ENCODE peak calls at places on chromosomes 2 and 18, in six cellular contexts. One of them, this sample, is unnamed.

GRCh38 chr2:111919362-111919761 is 21.0 kb downstream of the MERTK start:
- DNase-seq in MCF 10A: no peak
- DNase-seq in NCI-H446: no peak
- DNase-seq in kidney tubule cell: no peak
- DNase-seq in mammary epithelial cell: no peak
- DNase-seq in EL: no peak
- DNase-seq in this sample: no peak

GRCh38 chr18:56576826-56577573 is 61.4 kb downstream of the TXNL1 start:
- DNase-seq in EL: no peak
- DNase-seq in NCI-H446: peak
- DNase-seq in MCF 10A: no peak
- DNase-seq in kidney tubule cell: no peak
- DNase-seq in mammary epithelial cell: no peak
- DNase-seq in this sample: no peak

GRCh38 chr2:237482485-237482884 is 4.6 kb upstream of the MLPH start:
- DNase-seq in MCF 10A: peak
- DNase-seq in EL: no peak
- DNase-seq in kidney tubule cell: peak
- DNase-seq in mammary epithelial cell: no peak
- DNase-seq in NCI-H446: no peak
- DNase-seq in this sample: peak

GRCh38 chr2:240847817-240848216 is 20.8 kb upstream of the AGXT start:
- DNase-seq in NCI-H446: no peak
- DNase-seq in kidney tubule cell: no peak
- DNase-seq in MCF 10A: no peak
- DNase-seq in EL: no peak
- DNase-seq in mammary epithelial cell: no peak
- DNase-seq in this sample: no peak

GRCh38 chr2:217610411-217610814 is 392.4 kb downstream of the TNS1 start:
- DNase-seq in EL: no peak
- DNase-seq in MCF 10A: no peak
- DNase-seq in NCI-H446: no peak
- DNase-seq in mammary epithelial cell: no peak
- DNase-seq in kidney tubule cell: no peak
- DNase-seq in this sample: no peak

GRCh38 chr2:129376404-129377077 is 602.9 kb upstream of the RAB6C start:
- DNase-seq in EL: no peak
- DNase-seq in NCI-H446: no peak
- DNase-seq in kidney tubule cell: no peak
- DNase-seq in mammary epithelial cell: no peak
- DNase-seq in MCF 10A: no peak
- DNase-seq in this sample: no peak

GRCh38 chr2:169131587-169132512 is 62.5 kb downstream of the DHRS9 start:
- DNase-seq in MCF 10A: peak
- DNase-seq in kidney tubule cell: peak
- DNase-seq in NCI-H446: peak
- DNase-seq in EL: peak
- DNase-seq in mammary epithelial cell: peak
- DNase-seq in this sample: peak

GRCh38 chr2:226427538-226428307 is 371.9 kb downstream of the IRS1 start:
- DNase-seq in EL: peak
- DNase-seq in NCI-H446: no peak
- DNase-seq in mammary epithelial cell: peak
- DNase-seq in kidney tubule cell: peak
- DNase-seq in MCF 10A: peak
- DNase-seq in this sample: peak

GRCh38 chr2:235206980-235207579 is 255.3 kb downstream of the SH3BP4 start:
- DNase-seq in EL: no peak
- DNase-seq in NCI-H446: no peak
- DNase-seq in mammary epithelial cell: no peak
- DNase-seq in MCF 10A: no peak
- DNase-seq in kidney tubule cell: peak
- DNase-seq in this sample: no peak

GRCh38 chr2:88654714-88655113 is 27.4 kb upstream of the EIF2AK3 start:
- DNase-seq in kidney tubule cell: no peak
- DNase-seq in EL: peak
- DNase-seq in MCF 10A: no peak
- DNase-seq in mammary epithelial cell: peak
- DNase-seq in NCI-H446: no peak
- DNase-seq in this sample: no peak

GRCh38 chr18:39591647-39592046 is 2026.0 kb upstream of the CELF4 start:
- DNase-seq in NCI-H446: no peak
- DNase-seq in mammary epithelial cell: no peak
- DNase-seq in kidney tubule cell: no peak
- DNase-seq in EL: no peak
- DNase-seq in MCF 10A: no peak
- DNase-seq in this sample: no peak